ENCODE peak calls at places on chromosomes 2 and 18, in four cellular contexts. One of them, this sample, is unnamed.

GRCh38 chr2:198762456-198762855 is 695.3 kb downstream of the SATB2 start:
- DNase-seq in HepG2: no peak
- DNase-seq in H1: no peak
- DNase-seq in K562: no peak
- DNase-seq in this sample: no peak

GRCh38 chr2:155703048-155703447 is 629.5 kb downstream of the NR4A2 start:
- DNase-seq in HepG2: no peak
- DNase-seq in H1: no peak
- DNase-seq in K562: no peak
- DNase-seq in this sample: no peak

GRCh38 chr18:48555465-48555995 is 16.7 kb downstream of the CTIF start:
- DNase-seq in HepG2: no peak
- DNase-seq in H1: no peak
- DNase-seq in K562: no peak
- DNase-seq in this sample: no peak

GRCh38 chr18:79921984-79922965 is 29.2 kb downstream of the SLC66A2 start:
- DNase-seq in HepG2: no peak
- DNase-seq in H1: no peak
- DNase-seq in K562: no peak
- DNase-seq in this sample: no peak

GRCh38 chr18:50721006-50721405 is 98.8 kb downstream of the MRO start:
- DNase-seq in HepG2: no peak
- DNase-seq in H1: no peak
- DNase-seq in K562: no peak
- DNase-seq in this sample: no peak

GRCh38 chr2:12463189-12463588 is 253.5 kb upstream of the TRIB2 start:
- DNase-seq in HepG2: no peak
- DNase-seq in H1: no peak
- DNase-seq in K562: no peak
- DNase-seq in this sample: no peak

GRCh38 chr2:147989809-147990403 is 30.6 kb downstream of the ORC4 start:
- DNase-seq in HepG2: peak; percentile 47
- DNase-seq in H1: no peak
- DNase-seq in K562: no peak
- DNase-seq in this sample: no peak

GRCh38 chr18:12585218-12585617 is 72.7 kb downstream of the SPIRE1 start:
- DNase-seq in HepG2: no peak
- DNase-seq in H1: no peak
- DNase-seq in K562: no peak
- DNase-seq in this sample: no peak

GRCh38 chr18:11955299-11956029 is 25.8 kb upstream of the IMPA2 start:
- DNase-seq in HepG2: peak; percentile 76
- DNase-seq in H1: no peak
- DNase-seq in K562: peak; percentile 29
- DNase-seq in this sample: no peak

GRCh38 chr2:23452853-23453420 is 68.0 kb downstream of the KLHL29 start:
- DNase-seq in HepG2: no peak
- DNase-seq in H1: no peak
- DNase-seq in K562: no peak
- DNase-seq in this sample: no peak

GRCh38 chr2:181457741-181458425 is 697 bp downstream of the ITGA4 start:
- DNase-seq in HepG2: no peak
- DNase-seq in H1: no peak
- DNase-seq in K562: no peak
- DNase-seq in this sample: peak; percentile 29

GRCh38 chr18:28003451-28003850 is 173.5 kb downstream of the CDH2 start:
- DNase-seq in HepG2: no peak
- DNase-seq in H1: no peak
- DNase-seq in K562: no peak
- DNase-seq in this sample: no peak

GRCh38 chr18:63234839-63235238 is 84.7 kb downstream of the BCL2 start:
- DNase-seq in HepG2: no peak
- DNase-seq in H1: no peak
- DNase-seq in K562: no peak
- DNase-seq in this sample: no peak

GRCh38 chr18:78769502-78770113 is 210.0 kb upstream of the SALL3 start:
- DNase-seq in HepG2: no peak
- DNase-seq in H1: no peak
- DNase-seq in K562: no peak
- DNase-seq in this sample: no peak

GRCh38 chr2:172614932-172615331 is 59.0 kb downstream of the PDK1 start:
- DNase-seq in HepG2: no peak
- DNase-seq in H1: no peak
- DNase-seq in K562: no peak
- DNase-seq in this sample: no peak
- TF ChIP-seq JUN in HepG2: no peak
- TF ChIP-seq JUN in H1: no peak
- TF ChIP-seq JUN in K562: no peak
- TF ChIP-seq JUN in this sample: no peak

GRCh38 chr18:9724797-9725196 is 16.7 kb downstream of the RAB31 start:
- DNase-seq in HepG2: no peak
- DNase-seq in H1: no peak
- DNase-seq in K562: no peak
- DNase-seq in this sample: no peak

GRCh38 chr18:9719421-9719981 is 11.4 kb downstream of the RAB31 start:
- DNase-seq in HepG2: no peak
- DNase-seq in H1: no peak
- DNase-seq in K562: no peak
- DNase-seq in this sample: no peak

GRCh38 chr18:9722691-9723090 is 14.6 kb downstream of the RAB31 start:
- DNase-seq in HepG2: peak; percentile 37
- DNase-seq in H1: no peak
- DNase-seq in K562: no peak
- DNase-seq in this sample: peak; percentile 39

GRCh38 chr18:9720327-9720726 is 12.2 kb downstream of the RAB31 start:
- DNase-seq in HepG2: no peak
- DNase-seq in H1: no peak
- DNase-seq in K562: peak; percentile 51
- DNase-seq in this sample: peak; percentile 64

DNA sequence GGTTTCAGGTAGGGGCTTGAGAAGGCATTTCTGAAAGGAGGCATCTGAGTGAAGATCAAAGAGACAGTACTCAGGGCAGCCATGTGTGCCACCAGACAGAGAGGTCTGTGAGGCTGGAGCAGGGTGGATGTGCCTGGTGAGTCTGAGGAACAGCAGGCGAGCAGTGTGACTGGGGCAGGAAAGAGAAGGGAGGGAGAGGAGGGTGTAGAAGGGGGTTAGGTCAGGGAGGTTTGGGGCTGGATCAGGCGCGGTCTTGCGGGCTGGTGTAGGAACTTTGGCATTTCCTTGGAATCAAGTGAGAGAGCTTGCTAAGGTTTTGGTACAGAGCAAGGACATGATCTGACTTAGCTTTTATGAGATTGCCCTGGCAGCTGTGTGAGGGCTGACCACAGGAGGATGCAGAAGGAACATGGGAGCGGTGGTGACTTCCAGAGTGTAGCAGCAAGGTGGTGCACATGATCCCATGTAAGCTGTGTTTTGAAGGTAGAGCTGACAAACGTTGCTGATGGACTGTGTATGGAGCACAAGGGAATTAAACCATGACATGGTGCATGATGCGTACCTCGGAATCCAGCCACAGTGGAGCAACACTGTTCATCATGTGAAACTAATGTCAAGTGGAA is 13.9 kb downstream of the RAB31 start:
- DNase-seq in HepG2: no peak
- DNase-seq in H1: no peak
- DNase-seq in K562: no peak
- DNase-seq in this sample: no peak
- TF ChIP-seq SP1 in HepG2: no peak
- TF ChIP-seq SP1 in H1: no peak
- TF ChIP-seq SP1 in K562: no peak
- TF ChIP-seq SP1 in this sample: no peak

GRCh38 chr2:52368141-52368540 is 1336.2 kb upstream of the NRXN1 start:
- DNase-seq in HepG2: no peak
- DNase-seq in H1: no peak
- DNase-seq in K562: no peak
- DNase-seq in this sample: no peak

GRCh38 chr2:52365946-52366345 is 1334.0 kb upstream of the NRXN1 start:
- DNase-seq in HepG2: no peak
- DNase-seq in H1: no peak
- DNase-seq in K562: no peak
- DNase-seq in this sample: no peak

GRCh38 chr2:52369176-52369575 is 1337.2 kb upstream of the NRXN1 start:
- DNase-seq in HepG2: no peak
- DNase-seq in H1: no peak
- DNase-seq in K562: no peak
- DNase-seq in this sample: no peak
- TF ChIP-seq JUN in HepG2: no peak
- TF ChIP-seq JUN in H1: no peak
- TF ChIP-seq JUN in K562: no peak
- TF ChIP-seq JUN in this sample: no peak

DNA sequence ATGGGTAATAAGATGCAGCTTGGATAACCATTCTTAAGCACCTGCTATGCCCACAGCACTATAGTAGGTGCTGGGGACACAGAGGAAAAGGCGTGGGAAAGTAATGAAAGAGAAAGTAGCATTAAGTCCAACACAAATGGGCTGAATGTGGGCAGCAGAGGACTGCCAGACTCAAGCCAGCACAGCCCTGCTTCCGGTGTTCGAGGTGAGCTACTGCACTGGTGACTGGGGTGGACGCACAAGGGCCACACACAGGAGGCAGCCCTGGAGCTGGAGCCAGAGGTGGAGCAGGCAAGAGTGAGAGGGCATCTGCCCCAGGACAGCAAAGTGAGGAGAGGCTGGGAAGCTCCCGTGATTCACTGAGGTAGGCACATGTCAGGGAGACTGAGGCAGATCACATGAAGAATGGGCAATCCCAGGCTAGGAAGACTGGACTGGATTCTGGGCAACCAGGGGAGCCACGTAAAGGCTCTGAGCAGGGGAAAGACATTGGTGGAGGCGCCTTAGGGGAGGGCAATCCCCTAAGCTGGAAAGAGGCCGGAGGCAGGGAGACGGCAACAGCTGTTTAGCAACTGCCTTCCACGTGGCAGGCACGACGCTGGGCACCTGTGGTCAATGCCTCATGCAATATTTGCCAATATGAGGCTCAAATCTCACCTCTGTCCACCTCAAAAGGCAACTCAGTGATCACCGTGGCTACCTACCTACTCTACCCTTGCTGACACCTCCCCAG is 9.3 kb downstream of the BOLA3 start:
- DNase-seq in HepG2: no peak
- DNase-seq in H1: no peak
- DNase-seq in K562: no peak
- DNase-seq in this sample: no peak
- TF ChIP-seq SP1 in HepG2: no peak
- TF ChIP-seq SP1 in H1: no peak
- TF ChIP-seq SP1 in K562: no peak
- TF ChIP-seq SP1 in this sample: no peak

GRCh38 chr18:76416935-76417334 is 78.1 kb downstream of the ZNF516 start:
- DNase-seq in HepG2: no peak
- DNase-seq in H1: no peak
- DNase-seq in K562: no peak
- DNase-seq in this sample: no peak

GRCh38 chr18:76422121-76422520 is 72.9 kb downstream of the ZNF516 start:
- DNase-seq in HepG2: no peak
- DNase-seq in H1: no peak
- DNase-seq in K562: no peak
- DNase-seq in this sample: no peak

GRCh38 chr18:76421291-76422078 is 73.6 kb downstream of the ZNF516 start:
- DNase-seq in HepG2: no peak
- DNase-seq in H1: no peak
- DNase-seq in K562: no peak
- DNase-seq in this sample: no peak

GRCh38 chr18:76420888-76421287 is 74.2 kb downstream of the ZNF516 start:
- DNase-seq in HepG2: no peak
- DNase-seq in H1: no peak
- DNase-seq in K562: no peak
- DNase-seq in this sample: no peak

DNA sequence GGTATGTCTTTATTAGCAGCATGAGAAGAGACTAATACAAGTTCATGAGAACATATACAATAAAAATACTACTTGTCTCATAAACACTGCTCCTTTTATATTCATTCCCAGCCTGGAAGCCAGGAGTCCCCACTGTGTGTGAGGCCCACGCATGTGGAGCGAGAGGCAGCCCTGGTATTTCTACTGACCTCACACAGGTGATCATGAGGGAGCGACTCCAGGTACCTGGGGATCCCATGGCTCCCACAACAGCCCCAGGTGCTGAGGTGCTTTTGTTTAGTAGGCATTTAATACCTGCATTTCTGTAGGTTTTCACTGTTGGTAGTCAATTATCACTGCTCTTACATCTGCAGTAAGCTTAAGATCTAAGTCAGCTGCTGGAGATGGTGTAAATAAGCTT is 75.2 kb downstream of the ZNF516 start:
- DNase-seq in HepG2: no peak
- DNase-seq in H1: no peak
- DNase-seq in K562: no peak
- DNase-seq in this sample: no peak
- TF ChIP-seq JUN in HepG2: no peak
- TF ChIP-seq JUN in H1: no peak
- TF ChIP-seq JUN in K562: no peak
- TF ChIP-seq JUN in this sample: no peak

GRCh38 chr2:237708491-237708890 is 81.1 kb downstream of the LRRFIP1 start:
- DNase-seq in HepG2: no peak
- DNase-seq in H1: no peak
- DNase-seq in K562: no peak
- DNase-seq in this sample: no peak

GRCh38 chr2:237708961-237709360 is 81.6 kb downstream of the LRRFIP1 start:
- DNase-seq in HepG2: no peak
- DNase-seq in H1: no peak
- DNase-seq in K562: no peak
- DNase-seq in this sample: no peak

GRCh38 chr2:237714690-237715458 is 83.7 kb upstream of the RBM44 start:
- DNase-seq in HepG2: peak; percentile 35
- DNase-seq in H1: no peak
- DNase-seq in K562: no peak
- DNase-seq in this sample: no peak

GRCh38 chr2:237712477-237713377 is 85.3 kb downstream of the LRRFIP1 start:
- DNase-seq in HepG2: no peak
- DNase-seq in H1: no peak
- DNase-seq in K562: no peak
- DNase-seq in this sample: no peak

DNA sequence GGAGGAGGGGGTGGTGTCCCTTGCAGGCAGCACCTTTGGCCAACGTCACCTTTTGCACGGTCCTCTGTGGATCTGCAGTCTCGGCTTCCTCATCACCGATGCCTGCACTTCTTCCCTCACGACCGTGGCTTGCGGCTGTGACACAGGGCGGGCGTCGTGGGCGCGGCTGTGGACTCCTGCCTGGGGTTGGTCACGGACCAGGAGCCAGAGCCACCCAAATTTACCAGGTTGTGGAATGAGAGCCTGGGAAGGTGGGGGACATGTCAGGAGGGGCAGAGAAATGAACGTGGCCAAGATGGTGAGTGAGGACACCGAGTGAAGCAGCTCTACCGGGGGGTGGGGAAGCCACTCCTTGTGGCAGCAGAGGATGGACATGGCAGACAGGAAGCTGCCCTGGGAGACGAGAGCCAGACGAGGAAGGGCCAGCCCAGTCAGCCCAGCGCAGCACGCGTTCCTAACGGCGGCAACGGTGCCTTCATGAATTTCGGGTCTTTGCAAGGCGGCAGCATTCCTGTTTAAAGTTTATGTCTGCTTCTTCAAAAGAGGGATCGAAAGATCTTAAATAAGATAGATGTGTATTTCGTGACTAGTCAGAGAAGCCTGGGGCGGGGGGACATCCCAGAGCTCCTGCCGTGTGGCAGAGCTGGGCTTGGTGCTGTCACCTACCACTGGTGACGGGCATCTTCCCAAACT is 84.2 kb downstream of the LRRFIP1 start:
- DNase-seq in HepG2: no peak
- DNase-seq in H1: no peak
- DNase-seq in K562: no peak
- DNase-seq in this sample: no peak
- TF ChIP-seq SP1 in HepG2: no peak
- TF ChIP-seq SP1 in H1: no peak
- TF ChIP-seq SP1 in K562: no peak
- TF ChIP-seq SP1 in this sample: no peak

This sample was measured in WTC11.